ENCODE peak calls at places on chromosomes 4 and X, in eight cellular contexts. One of them, this sample, is unnamed.

GRCh38 chr4:146329042-146329716 is 114.8 kb downstream of the REELD1 start:
- DNase-seq in A172: peak
- DNase-seq in stimulated activated CD4-positive, alpha-beta T cell treated with anti-CD3 and anti-CD28 coated beads, Interleukin-1b, Interleukin-23, amount 100 ng/mL, for 4 hours: no peak
- DNase-seq in left ventricle myocardium superior: no peak
- DNase-seq in NCI-H774: no peak
- DNase-seq in B cell: no peak
- DNase-seq in IMR-90: peak
- DNase-seq in ovary: no peak
- DNase-seq in this sample: no peak

GRCh38 chr4:139584784-139585183 is 28.8 kb upstream of the SETD7 start:
- DNase-seq in A172: peak
- DNase-seq in left ventricle myocardium superior: no peak
- DNase-seq in stimulated activated CD4-positive, alpha-beta T cell treated with anti-CD3 and anti-CD28 coated beads, Interleukin-1b, Interleukin-23, amount 100 ng/mL, for 4 hours: no peak
- DNase-seq in NCI-H774: no peak
- DNase-seq in B cell: no peak
- DNase-seq in IMR-90: no peak
- DNase-seq in ovary: no peak
- DNase-seq in this sample: no peak

GRCh38 chr4:47213971-47214370 is 182.6 kb downstream of the GABRB1 start:
- DNase-seq in stimulated activated CD4-positive, alpha-beta T cell treated with anti-CD3 and anti-CD28 coated beads, Interleukin-1b, Interleukin-23, amount 100 ng/mL, for 4 hours: no peak
- DNase-seq in IMR-90: peak
- DNase-seq in A172: peak
- DNase-seq in left ventricle myocardium superior: no peak
- DNase-seq in B cell: no peak
- DNase-seq in ovary: no peak
- DNase-seq in NCI-H774: no peak
- DNase-seq in this sample: no peak

GRCh38 chrX:114363346-114363745 is 220.5 kb upstream of the HTR2C start:
- DNase-seq in stimulated activated CD4-positive, alpha-beta T cell treated with anti-CD3 and anti-CD28 coated beads, Interleukin-1b, Interleukin-23, amount 100 ng/mL, for 4 hours: no peak
- DNase-seq in NCI-H774: no peak
- DNase-seq in left ventricle myocardium superior: no peak
- DNase-seq in ovary: no peak
- DNase-seq in A172: no peak
- DNase-seq in IMR-90: no peak
- DNase-seq in B cell: no peak
- DNase-seq in this sample: no peak

GRCh38 chrX:10239611-10240064 is 82.9 kb downstream of the CLCN4 start:
- DNase-seq in stimulated activated CD4-positive, alpha-beta T cell treated with anti-CD3 and anti-CD28 coated beads, Interleukin-1b, Interleukin-23, amount 100 ng/mL, for 4 hours: no peak
- DNase-seq in A172: peak
- DNase-seq in NCI-H774: no peak
- DNase-seq in left ventricle myocardium superior: no peak
- DNase-seq in ovary: no peak
- DNase-seq in B cell: no peak
- DNase-seq in IMR-90: peak
- DNase-seq in this sample: no peak

GRCh38 chrX:37455381-37455780 is 106.2 kb downstream of the PRRG1 start:
- DNase-seq in NCI-H774: no peak
- DNase-seq in A172: no peak
- DNase-seq in ovary: no peak
- DNase-seq in left ventricle myocardium superior: no peak
- DNase-seq in stimulated activated CD4-positive, alpha-beta T cell treated with anti-CD3 and anti-CD28 coated beads, Interleukin-1b, Interleukin-23, amount 100 ng/mL, for 4 hours: no peak
- DNase-seq in IMR-90: no peak
- DNase-seq in B cell: no peak
- DNase-seq in this sample: no peak

GRCh38 chr4:109303141-109303499 is 662 bp upstream of the COL25A1 start:
- DNase-seq in stimulated activated CD4-positive, alpha-beta T cell treated with anti-CD3 and anti-CD28 coated beads, Interleukin-1b, Interleukin-23, amount 100 ng/mL, for 4 hours: no peak
- DNase-seq in NCI-H774: no peak
- DNase-seq in A172: peak
- DNase-seq in IMR-90: no peak
- DNase-seq in left ventricle myocardium superior: no peak
- DNase-seq in ovary: peak
- DNase-seq in B cell: no peak
- DNase-seq in this sample: no peak

GRCh38 chr4:5524900-5525299 is 183.5 kb downstream of the EVC2 start:
- DNase-seq in IMR-90: peak
- DNase-seq in A172: no peak
- DNase-seq in ovary: no peak
- DNase-seq in stimulated activated CD4-positive, alpha-beta T cell treated with anti-CD3 and anti-CD28 coated beads, Interleukin-1b, Interleukin-23, amount 100 ng/mL, for 4 hours: no peak
- DNase-seq in B cell: no peak
- DNase-seq in left ventricle myocardium superior: no peak
- DNase-seq in NCI-H774: peak
- DNase-seq in this sample: no peak

GRCh38 chr4:184114431-184114830 is 103.2 kb downstream of the ENPP6 start:
- DNase-seq in stimulated activated CD4-positive, alpha-beta T cell treated with anti-CD3 and anti-CD28 coated beads, Interleukin-1b, Interleukin-23, amount 100 ng/mL, for 4 hours: no peak
- DNase-seq in IMR-90: no peak
- DNase-seq in ovary: no peak
- DNase-seq in A172: no peak
- DNase-seq in B cell: no peak
- DNase-seq in left ventricle myocardium superior: no peak
- DNase-seq in NCI-H774: no peak
- DNase-seq in this sample: peak

GRCh38 chr4:139866270-139866962 is 200.8 kb downstream of the MGST2 start:
- DNase-seq in B cell: no peak
- DNase-seq in ovary: no peak
- DNase-seq in stimulated activated CD4-positive, alpha-beta T cell treated with anti-CD3 and anti-CD28 coated beads, Interleukin-1b, Interleukin-23, amount 100 ng/mL, for 4 hours: no peak
- DNase-seq in left ventricle myocardium superior: no peak
- DNase-seq in IMR-90: no peak
- DNase-seq in A172: no peak
- DNase-seq in NCI-H774: no peak
- DNase-seq in this sample: no peak

GRCh38 chrX:41912922-41913321 is 10.4 kb downstream of the CASK start:
- DNase-seq in B cell: no peak
- DNase-seq in stimulated activated CD4-positive, alpha-beta T cell treated with anti-CD3 and anti-CD28 coated beads, Interleukin-1b, Interleukin-23, amount 100 ng/mL, for 4 hours: no peak
- DNase-seq in left ventricle myocardium superior: no peak
- DNase-seq in IMR-90: peak
- DNase-seq in NCI-H774: peak
- DNase-seq in ovary: no peak
- DNase-seq in A172: no peak
- DNase-seq in this sample: no peak

GRCh38 chr4:94925764-94926347 is 168.1 kb downstream of the BMPR1B start:
- DNase-seq in IMR-90: no peak
- DNase-seq in B cell: no peak
- DNase-seq in NCI-H774: no peak
- DNase-seq in A172: no peak
- DNase-seq in left ventricle myocardium superior: no peak
- DNase-seq in stimulated activated CD4-positive, alpha-beta T cell treated with anti-CD3 and anti-CD28 coated beads, Interleukin-1b, Interleukin-23, amount 100 ng/mL, for 4 hours: no peak
- DNase-seq in ovary: no peak
- DNase-seq in this sample: no peak

GRCh38 chr4:76198411-76199237 is 15.0 kb downstream of the SCARB2 start:
- DNase-seq in stimulated activated CD4-positive, alpha-beta T cell treated with anti-CD3 and anti-CD28 coated beads, Interleukin-1b, Interleukin-23, amount 100 ng/mL, for 4 hours: no peak
- DNase-seq in left ventricle myocardium superior: peak
- DNase-seq in B cell: no peak
- DNase-seq in ovary: peak
- DNase-seq in A172: peak
- DNase-seq in IMR-90: peak
- DNase-seq in NCI-H774: peak
- DNase-seq in this sample: peak

GRCh38 chrX:21678059-21678458 is 19.9 kb upstream of the KLHL34 start:
- DNase-seq in A172: no peak
- DNase-seq in stimulated activated CD4-positive, alpha-beta T cell treated with anti-CD3 and anti-CD28 coated beads, Interleukin-1b, Interleukin-23, amount 100 ng/mL, for 4 hours: no peak
- DNase-seq in left ventricle myocardium superior: no peak
- DNase-seq in IMR-90: no peak
- DNase-seq in ovary: no peak
- DNase-seq in NCI-H774: no peak
- DNase-seq in B cell: no peak
- DNase-seq in this sample: no peak

GRCh38 chrX:54695816-54696487 is 102.1 kb downstream of the ITIH6 start:
- DNase-seq in B cell: peak
- DNase-seq in NCI-H774: no peak
- DNase-seq in ovary: no peak
- DNase-seq in left ventricle myocardium superior: no peak
- DNase-seq in stimulated activated CD4-positive, alpha-beta T cell treated with anti-CD3 and anti-CD28 coated beads, Interleukin-1b, Interleukin-23, amount 100 ng/mL, for 4 hours: no peak
- DNase-seq in A172: no peak
- DNase-seq in IMR-90: no peak
- DNase-seq in this sample: no peak

GRCh38 chr4:7988437-7988836 is 48.8 kb upstream of the AFAP1 start:
- DNase-seq in A172: peak
- DNase-seq in NCI-H774: no peak
- DNase-seq in B cell: no peak
- DNase-seq in ovary: no peak
- DNase-seq in left ventricle myocardium superior: no peak
- DNase-seq in IMR-90: peak
- DNase-seq in stimulated activated CD4-positive, alpha-beta T cell treated with anti-CD3 and anti-CD28 coated beads, Interleukin-1b, Interleukin-23, amount 100 ng/mL, for 4 hours: no peak
- DNase-seq in this sample: no peak

GRCh38 chrX:74371823-74372222 is 49.5 kb upstream of the SLC16A2 start:
- DNase-seq in IMR-90: no peak
- DNase-seq in stimulated activated CD4-positive, alpha-beta T cell treated with anti-CD3 and anti-CD28 coated beads, Interleukin-1b, Interleukin-23, amount 100 ng/mL, for 4 hours: no peak
- DNase-seq in left ventricle myocardium superior: no peak
- DNase-seq in ovary: no peak
- DNase-seq in NCI-H774: no peak
- DNase-seq in B cell: no peak
- DNase-seq in A172: no peak
- DNase-seq in this sample: no peak

GRCh38 chr4:125741825-125742452 is 427.2 kb downstream of the FAT4 start:
- DNase-seq in A172: peak
- DNase-seq in ovary: no peak
- DNase-seq in B cell: no peak
- DNase-seq in NCI-H774: no peak
- DNase-seq in left ventricle myocardium superior: no peak
- DNase-seq in IMR-90: peak
- DNase-seq in stimulated activated CD4-positive, alpha-beta T cell treated with anti-CD3 and anti-CD28 coated beads, Interleukin-1b, Interleukin-23, amount 100 ng/mL, for 4 hours: no peak
- DNase-seq in this sample: no peak

GRCh38 chr4:135941671-135942070 is 1590.6 kb downstream of the PCDH18 start:
- DNase-seq in left ventricle myocardium superior: no peak
- DNase-seq in IMR-90: no peak
- DNase-seq in stimulated activated CD4-positive, alpha-beta T cell treated with anti-CD3 and anti-CD28 coated beads, Interleukin-1b, Interleukin-23, amount 100 ng/mL, for 4 hours: no peak
- DNase-seq in ovary: no peak
- DNase-seq in B cell: no peak
- DNase-seq in A172: no peak
- DNase-seq in NCI-H774: no peak
- DNase-seq in this sample: no peak

GRCh38 chr4:138021116-138021820 is 220.9 kb downstream of the SLC7A11 start:
- DNase-seq in ovary: no peak
- DNase-seq in IMR-90: no peak
- DNase-seq in A172: no peak
- DNase-seq in B cell: no peak
- DNase-seq in stimulated activated CD4-positive, alpha-beta T cell treated with anti-CD3 and anti-CD28 coated beads, Interleukin-1b, Interleukin-23, amount 100 ng/mL, for 4 hours: no peak
- DNase-seq in NCI-H774: no peak
- DNase-seq in left ventricle myocardium superior: no peak
- DNase-seq in this sample: no peak

GRCh38 chr4:1411436-1412375 is 5.5 kb upstream of the NKX1-1 start:
- DNase-seq in left ventricle myocardium superior: no peak
- DNase-seq in B cell: no peak
- DNase-seq in ovary: no peak
- DNase-seq in stimulated activated CD4-positive, alpha-beta T cell treated with anti-CD3 and anti-CD28 coated beads, Interleukin-1b, Interleukin-23, amount 100 ng/mL, for 4 hours: no peak
- DNase-seq in A172: no peak
- DNase-seq in NCI-H774: no peak
- DNase-seq in IMR-90: no peak
- DNase-seq in this sample: no peak

GRCh38 chrX:143455045-143455444 is 62.2 kb downstream of the SPANXN3 start:
- DNase-seq in left ventricle myocardium superior: no peak
- DNase-seq in stimulated activated CD4-positive, alpha-beta T cell treated with anti-CD3 and anti-CD28 coated beads, Interleukin-1b, Interleukin-23, amount 100 ng/mL, for 4 hours: no peak
- DNase-seq in IMR-90: no peak
- DNase-seq in ovary: no peak
- DNase-seq in NCI-H774: no peak
- DNase-seq in A172: no peak
- DNase-seq in B cell: no peak
- DNase-seq in this sample: no peak

GRCh38 chr4:151049430-151049884 is 34.4 kb upstream of the LRBA start:
- DNase-seq in stimulated activated CD4-positive, alpha-beta T cell treated with anti-CD3 and anti-CD28 coated beads, Interleukin-1b, Interleukin-23, amount 100 ng/mL, for 4 hours: no peak
- DNase-seq in A172: no peak
- DNase-seq in ovary: no peak
- DNase-seq in NCI-H774: no peak
- DNase-seq in B cell: no peak
- DNase-seq in IMR-90: no peak
- DNase-seq in left ventricle myocardium superior: no peak
- DNase-seq in this sample: no peak

GRCh38 chr4:5787311-5787710 is 76.3 kb downstream of the EVC start:
- DNase-seq in left ventricle myocardium superior: no peak
- DNase-seq in NCI-H774: no peak
- DNase-seq in ovary: no peak
- DNase-seq in stimulated activated CD4-positive, alpha-beta T cell treated with anti-CD3 and anti-CD28 coated beads, Interleukin-1b, Interleukin-23, amount 100 ng/mL, for 4 hours: no peak
- DNase-seq in A172: no peak
- DNase-seq in B cell: no peak
- DNase-seq in IMR-90: no peak
- DNase-seq in this sample: no peak

GRCh38 chr4:3311489-3312171 is 18.8 kb downstream of the RGS12 start:
- DNase-seq in ovary: no peak
- DNase-seq in IMR-90: peak
- DNase-seq in left ventricle myocardium superior: no peak
- DNase-seq in B cell: no peak
- DNase-seq in stimulated activated CD4-positive, alpha-beta T cell treated with anti-CD3 and anti-CD28 coated beads, Interleukin-1b, Interleukin-23, amount 100 ng/mL, for 4 hours: no peak
- DNase-seq in A172: no peak
- DNase-seq in NCI-H774: no peak
- DNase-seq in this sample: no peak

GRCh38 chrX:6052111-6052745 is 176.4 kb downstream of the NLGN4X start:
- DNase-seq in A172: no peak
- DNase-seq in ovary: no peak
- DNase-seq in stimulated activated CD4-positive, alpha-beta T cell treated with anti-CD3 and anti-CD28 coated beads, Interleukin-1b, Interleukin-23, amount 100 ng/mL, for 4 hours: no peak
- DNase-seq in IMR-90: no peak
- DNase-seq in left ventricle myocardium superior: no peak
- DNase-seq in B cell: no peak
- DNase-seq in NCI-H774: no peak
- DNase-seq in this sample: peak

GRCh38 chrX:132665676-132666075 is 176.8 kb upstream of the MBNL3 start:
- DNase-seq in A172: no peak
- DNase-seq in stimulated activated CD4-positive, alpha-beta T cell treated with anti-CD3 and anti-CD28 coated beads, Interleukin-1b, Interleukin-23, amount 100 ng/mL, for 4 hours: no peak
- DNase-seq in IMR-90: no peak
- DNase-seq in ovary: no peak
- DNase-seq in B cell: no peak
- DNase-seq in left ventricle myocardium superior: no peak
- DNase-seq in NCI-H774: no peak
- DNase-seq in this sample: no peak

GRCh38 chr4:75867135-75867534 is 35.1 kb downstream of the PPEF2 start:
- DNase-seq in B cell: no peak
- DNase-seq in stimulated activated CD4-positive, alpha-beta T cell treated with anti-CD3 and anti-CD28 coated beads, Interleukin-1b, Interleukin-23, amount 100 ng/mL, for 4 hours: no peak
- DNase-seq in NCI-H774: no peak
- DNase-seq in left ventricle myocardium superior: no peak
- DNase-seq in ovary: no peak
- DNase-seq in IMR-90: no peak
- DNase-seq in A172: no peak
- DNase-seq in this sample: no peak

GRCh38 chr4:11002961-11003360 is 318.4 kb upstream of the CLNK start:
- DNase-seq in left ventricle myocardium superior: no peak
- DNase-seq in IMR-90: no peak
- DNase-seq in ovary: no peak
- DNase-seq in A172: no peak
- DNase-seq in stimulated activated CD4-positive, alpha-beta T cell treated with anti-CD3 and anti-CD28 coated beads, Interleukin-1b, Interleukin-23, amount 100 ng/mL, for 4 hours: no peak
- DNase-seq in B cell: no peak
- DNase-seq in NCI-H774: no peak
- DNase-seq in this sample: no peak

GRCh38 chr4:82528074-82528473 is 33.7 kb downstream of the TMEM150C start:
- DNase-seq in A172: no peak
- DNase-seq in B cell: no peak
- DNase-seq in ovary: no peak
- DNase-seq in stimulated activated CD4-positive, alpha-beta T cell treated with anti-CD3 and anti-CD28 coated beads, Interleukin-1b, Interleukin-23, amount 100 ng/mL, for 4 hours: no peak
- DNase-seq in IMR-90: no peak
- DNase-seq in NCI-H774: no peak
- DNase-seq in left ventricle myocardium superior: no peak
- DNase-seq in this sample: no peak

GRCh38 chr4:15438939-15439524 is 11.2 kb downstream of the C1QTNF7 start:
- DNase-seq in stimulated activated CD4-positive, alpha-beta T cell treated with anti-CD3 and anti-CD28 coated beads, Interleukin-1b, Interleukin-23, amount 100 ng/mL, for 4 hours: no peak
- DNase-seq in ovary: no peak
- DNase-seq in IMR-90: peak
- DNase-seq in left ventricle myocardium superior: no peak
- DNase-seq in B cell: no peak
- DNase-seq in NCI-H774: no peak
- DNase-seq in A172: no peak
- DNase-seq in this sample: no peak

GRCh38 chr4:139889194-139889762 is 223.7 kb downstream of the MGST2 start:
- DNase-seq in B cell: no peak
- DNase-seq in left ventricle myocardium superior: no peak
- DNase-seq in IMR-90: no peak
- DNase-seq in ovary: no peak
- DNase-seq in NCI-H774: no peak
- DNase-seq in A172: no peak
- DNase-seq in stimulated activated CD4-positive, alpha-beta T cell treated with anti-CD3 and anti-CD28 coated beads, Interleukin-1b, Interleukin-23, amount 100 ng/mL, for 4 hours: no peak
- DNase-seq in this sample: no peak

GRCh38 chrX:16778545-16778944 is 7.7 kb upstream of the TXLNG start:
- DNase-seq in A172: no peak
- DNase-seq in NCI-H774: no peak
- DNase-seq in ovary: no peak
- DNase-seq in left ventricle myocardium superior: no peak
- DNase-seq in B cell: no peak
- DNase-seq in stimulated activated CD4-positive, alpha-beta T cell treated with anti-CD3 and anti-CD28 coated beads, Interleukin-1b, Interleukin-23, amount 100 ng/mL, for 4 hours: no peak
- DNase-seq in IMR-90: peak
- DNase-seq in this sample: no peak

GRCh38 chrX:13464599-13465275 is 104.7 kb upstream of the EGFL6 start:
- DNase-seq in stimulated activated CD4-positive, alpha-beta T cell treated with anti-CD3 and anti-CD28 coated beads, Interleukin-1b, Interleukin-23, amount 100 ng/mL, for 4 hours: no peak
- DNase-seq in left ventricle myocardium superior: no peak
- DNase-seq in B cell: no peak
- DNase-seq in A172: peak
- DNase-seq in IMR-90: peak
- DNase-seq in NCI-H774: no peak
- DNase-seq in ovary: no peak
- DNase-seq in this sample: no peak